ENCODE peak calls at places on chromosomes 12 and 14, in four cellular contexts. B, O, H and Q are unnamed samples.

GRCh38 chr12:62900686-62901272 is 34.2 kb downstream of the PPM1H start:
- DNase-seq in B (no peak), O (no peak), H (no peak), Q (no peak)

GRCh38 chr14:36684946-36685345 is 23.3 kb downstream of the PAX9 start:
- DNase-seq in B (no peak), O (no peak), H (no peak), Q (no peak)

GRCh38 chr12:123905319-123905925 is 67.2 kb downstream of the CCDC92 start:
- DNase-seq in B (peak), O (peak), H (peak), Q (peak)

GRCh38 chr14:60807971-60808370 is 73.4 kb downstream of the MNAT1 start:
- DNase-seq in B (no peak), O (no peak), H (no peak), Q (no peak)

GRCh38 chr12:100332852-100333251 is 24.0 kb upstream of the SLC17A8 start:
- DNase-seq in B (no peak), O (no peak), H (no peak), Q (no peak)

GRCh38 chr12:121465921-121466799 is 66.2 kb downstream of the RNF34 start:
- DNase-seq in B (peak), O (no peak), H (peak), Q (peak)

GRCh38 chr14:24092110-24092959 is 1.8 kb upstream of the PCK2 start:
- DNase-seq in B (no peak), O (no peak), H (no peak), Q (no peak)

GRCh38 chr12:54251667-54252284 is 28.1 kb downstream of the CBX5 start:
- DNase-seq in B (peak), O (no peak), H (peak), Q (peak)

GRCh38 chr12:46933947-46934346 is 108.2 kb upstream of the SLC38A4 start:
- DNase-seq in B (peak), O (no peak), H (peak), Q (peak)

GRCh38 chr14:79356040-79356439 is 855.3 kb downstream of the DIO2 start:
- DNase-seq in B (no peak), O (no peak), H (no peak), Q (peak)